ENCODE peak calls at places on chromosomes 3 and 15, in ten cellular contexts. U, F, L, D, E, O, P, M, Q and X are unnamed samples.
A peak's percentile ranks its signal among the peaks of the same experiment; 100 is the strongest.

GRCh38 chr15:40908095-40908494 is 13.8 kb downstream of the VPS18 start:
- DNase-seq in U (no peak), F (no peak), L (no peak), D (no peak), E (no peak), O (no peak), P (no peak), M (no peak), Q (no peak), X (no peak)

GRCh38 chr3:157938154-157938774 is 168.0 kb downstream of the SHOX2 start:
- DNase-seq in U (peak; percentile 24), F (peak; percentile 48), L (peak; percentile 16), D (no peak), E (no peak), O (no peak), P (no peak), M (no peak), Q (no peak), X (no peak)

GRCh38 chr3:14606663-14607339 is 44.8 kb upstream of the CCDC174 start:
- DNase-seq in U (no peak), F (peak; percentile 49), L (no peak), D (no peak), E (no peak), O (no peak), P (no peak), M (peak; percentile 42), Q (no peak), X (no peak)

GRCh38 chr3:139670196-139670595 is 7.6 kb downstream of the NMNAT3 start:
- DNase-seq in U (no peak), F (no peak), L (no peak), D (no peak), E (no peak), O (no peak), P (no peak), M (no peak), Q (no peak), X (no peak)

GRCh38 chr15:29115093-29115991 is 154.3 kb downstream of the NSMCE3 start:
- DNase-seq in U (no peak), F (no peak), L (no peak), D (no peak), E (no peak), O (no peak), P (peak; percentile 32), M (no peak), Q (no peak), X (no peak)

GRCh38 chr3:31092748-31093607 is 198.5 kb upstream of the GADL1 start:
- DNase-seq in U (no peak), F (peak; percentile 41), L (no peak), D (peak; percentile 20), E (no peak), O (peak; percentile 65), P (no peak), M (no peak), Q (no peak), X (peak; percentile 84)

GRCh38 chr15:71807691-71808091 is 2.7 kb upstream of the NR2E3 start:
- DNase-seq in U (no peak), F (peak; percentile 23), L (no peak), D (no peak), E (no peak), O (no peak), P (no peak), M (no peak), Q (no peak), X (peak; percentile 14)

GRCh38 chr3:77188210-77188609 is 148.3 kb downstream of the ROBO2 start:
- DNase-seq in U (no peak), F (no peak), L (no peak), D (no peak), E (no peak), O (no peak), P (no peak), M (no peak), Q (no peak), X (no peak)

GRCh38 chr15:54289590-54290136 is 311.4 kb downstream of the UNC13C start:
- DNase-seq in U (no peak), F (no peak), L (no peak), D (no peak), E (no peak), O (no peak), P (no peak), M (no peak), Q (no peak), X (no peak)

GRCh38 chr15:92811514-92811913 is 88.6 kb upstream of the CHD2 start:
- DNase-seq in U (no peak), F (no peak), L (no peak), D (no peak), E (no peak), O (no peak), P (no peak), M (no peak), Q (no peak), X (no peak)

GRCh38 chr3:15629860-15630597 is 28.5 kb downstream of the BTD start:
- DNase-seq in U (peak; percentile 69), F (peak; percentile 91), L (peak; percentile 59), D (no peak), E (peak; percentile 63), O (peak; percentile 90), P (peak; percentile 72), M (no peak), Q (peak; percentile 22), X (peak; percentile 75)

GRCh38 chr15:99092554-99093172 is 12.2 kb upstream of the SYNM start:
- DNase-seq in U (no peak), F (no peak), L (no peak), D (no peak), E (no peak), O (no peak), P (no peak), M (no peak), Q (no peak), X (no peak)

GRCh38 chr3:172808969-172809546 is 58.5 kb downstream of the ECT2 start:
- DNase-seq in U (peak; percentile 47), F (peak; percentile 85), L (peak; percentile 7), D (no peak), E (peak; percentile 29), O (peak; percentile 64), P (no peak), M (no peak), Q (peak; percentile 20), X (peak; percentile 10)

GRCh38 chr15:52709172-52709979 is 30.2 kb upstream of the ATOSA start:
- DNase-seq in U (no peak), F (no peak), L (no peak), D (no peak), E (no peak), O (no peak), P (no peak), M (no peak), Q (no peak), X (no peak)

GRCh38 chr3:43213631-43214030 is 72.7 kb upstream of the SNRK start:
- DNase-seq in U (no peak), F (no peak), L (no peak), D (no peak), E (no peak), O (no peak), P (no peak), M (no peak), Q (no peak), X (no peak)

GRCh38 chr3:194328080-194328571 is 23.0 kb downstream of the CPN2 start:
- DNase-seq in U (no peak), F (peak; percentile 55), L (no peak), D (no peak), E (no peak), O (no peak), P (no peak), M (no peak), Q (no peak), X (no peak)

GRCh38 chr15:57867970-57868791 is 161.7 kb downstream of the POLR2M start:
- DNase-seq in U (no peak), F (no peak), L (no peak), D (no peak), E (no peak), O (no peak), P (no peak), M (no peak), Q (no peak), X (no peak)

GRCh38 chr15:64288577-64288976 is 67.4 kb downstream of the CSNK1G1 start:
- DNase-seq in U (no peak), F (no peak), L (peak; percentile 38), D (no peak), E (peak; percentile 11), O (no peak), P (no peak), M (no peak), Q (no peak), X (peak; percentile 25)

GRCh38 chr3:171168086-171168485 is 141.6 kb upstream of the SLC2A2 start:
- DNase-seq in U (no peak), F (peak; percentile 25), L (no peak), D (no peak), E (peak; percentile 66), O (no peak), P (no peak), M (no peak), Q (no peak), X (no peak)

GRCh38 chr3:188832146-188832545 is 339.6 kb upstream of the TPRG1 start:
- DNase-seq in U (no peak), F (no peak), L (no peak), D (no peak), E (no peak), O (no peak), P (no peak), M (no peak), Q (no peak), X (no peak)

GRCh38 chr3:159001711-159002110 is 199.9 kb downstream of the MFSD1 start:
- DNase-seq in U (no peak), F (no peak), L (no peak), D (no peak), E (no peak), O (no peak), P (no peak), M (no peak), Q (no peak), X (no peak)

GRCh38 chr15:57772223-57772957 is 65.9 kb downstream of the POLR2M start:
- DNase-seq in U (no peak), F (peak; percentile 29), L (no peak), D (no peak), E (peak; percentile 26), O (no peak), P (no peak), M (no peak), Q (no peak), X (peak; percentile 48)

GRCh38 chr3:46856576-46857471 is 6.4 kb downstream of the MYL3 start:
- DNase-seq in U (no peak), F (no peak), L (no peak), D (peak; percentile 8), E (no peak), O (no peak), P (no peak), M (peak; percentile 23), Q (no peak), X (no peak)

GRCh38 chr15:42503822-42504221 is 8.4 kb downstream of the SNAP23 start:
- DNase-seq in U (no peak), F (no peak), L (no peak), D (no peak), E (no peak), O (no peak), P (no peak), M (no peak), Q (no peak), X (no peak)

GRCh38 chr3:114649331-114649730 is 355.5 kb downstream of the TIGIT start:
- DNase-seq in U (no peak), F (peak; percentile 35), L (no peak), D (no peak), E (peak; percentile 47), O (no peak), P (no peak), M (no peak), Q (no peak), X (peak; percentile 84)

GRCh38 chr3:169218314-169218983 is 445.1 kb downstream of the MECOM start:
- DNase-seq in U (no peak), F (peak; percentile 87), L (peak; percentile 48), D (peak; percentile 41), E (peak; percentile 34), O (peak; percentile 96), P (no peak), M (peak; percentile 12), Q (no peak), X (no peak)

GRCh38 chr15:48394172-48394571 is 62.9 kb downstream of the DUT start:
- DNase-seq in U (no peak), F (no peak), L (no peak), D (peak; percentile 55), E (no peak), O (no peak), P (no peak), M (peak; percentile 36), Q (no peak), X (no peak)

GRCh38 chr3:196008387-196008786 is 73.5 kb downstream of the TFRC start:
- DNase-seq in U (no peak), F (no peak), L (no peak), D (no peak), E (no peak), O (no peak), P (no peak), M (no peak), Q (no peak), X (no peak)